ENCODE peak calls at places on chromosomes 6 and 20, in eight cellular contexts. G is ureter; O is left cardiac atrium; D is astrocyte of the cerebellum; M is posterior vena cava; Q is HL-60; I is stimulated activated CD8-positive, alpha-beta memory T cell treated with anti-CD3 and anti-CD28 coated beads, Interleukin-7, amount 100 ng/mL, for 1 hour; P is cardiac fibroblast. R is an unnamed sample.
A peak's percentile ranks its signal among the peaks of the same experiment; 100 is the strongest.

GRCh38 chr6:118537579-118537978 is 10.5 kb upstream of the PLN start:
- DNase-seq in I (no peak), Q (no peak), M (no peak), O (no peak), D (no peak), P (no peak), G (no peak), R (no peak)

GRCh38 chr20:38435555-38435939 is 419 bp upstream of the SNHG17 start:
- DNase-seq in P (peak; percentile 94), G (no peak), M (no peak), D (peak; percentile 74), I (no peak), O (no peak), Q (no peak), R (no peak)

GRCh38 chr6:24621626-24622360 is 24.2 kb downstream of the KIAA0319 start:
- DNase-seq in D (no peak), G (no peak), P (no peak), I (no peak), O (no peak), M (no peak), Q (no peak), R (no peak)

GRCh38 chr6:36720251-36721141 is 22.9 kb downstream of the RAB44 start:
- DNase-seq in O (no peak), D (no peak), Q (peak; percentile 30), M (peak; percentile 60), G (no peak), P (no peak), I (no peak), R (no peak)

GRCh38 chr6:20575125-20575524 is 40.9 kb downstream of the CDKAL1 start:
- DNase-seq in Q (no peak), O (no peak), G (no peak), I (no peak), P (no peak), M (no peak), D (no peak), R (no peak)

GRCh38 chr6:9977451-9977850 is 437.4 kb downstream of the TFAP2A start:
- DNase-seq in G (no peak), P (no peak), O (no peak), M (no peak), D (no peak), Q (no peak), I (no peak), R (no peak)

GRCh38 chr6:17394192-17394611 is 807 bp downstream of the CAP2 start:
- DNase-seq in G (peak; percentile 65), I (no peak), P (peak; percentile 50), M (no peak), Q (no peak), O (peak; percentile 24), D (peak; percentile 65), R (no peak)

GRCh38 chr6:142210606-142211005 is 63.5 kb downstream of the VTA1 start:
- DNase-seq in I (no peak), Q (no peak), M (no peak), G (no peak), P (peak; percentile 75), O (no peak), D (no peak), R (no peak)

GRCh38 chr6:12654107-12654506 is 62.5 kb upstream of the PHACTR1 start:
- DNase-seq in Q (no peak), P (no peak), G (no peak), M (no peak), O (no peak), D (no peak), I (no peak), R (no peak)

GRCh38 chr6:47337519-47337918 is 27.8 kb upstream of the TNFRSF21 start:
- DNase-seq in P (no peak), O (no peak), D (no peak), Q (no peak), M (no peak), I (no peak), G (no peak), R (no peak)

GRCh38 chr6:126662966-126663365 is 323.1 kb downstream of the CENPW start:
- DNase-seq in P (no peak), M (no peak), D (no peak), O (no peak), I (no peak), G (no peak), Q (no peak), R (no peak)

GRCh38 chr6:42239736-42240375 is 22.2 kb upstream of the MRPS10 start:
- DNase-seq in O (no peak), M (no peak), G (no peak), D (no peak), Q (no peak), P (peak; percentile 58), I (no peak), R (no peak)

GRCh38 chr6:132007474-132008190 is 56.5 kb upstream of the CCN2 start:
- DNase-seq in O (no peak), M (no peak), I (no peak), D (peak; percentile 40), P (peak; percentile 81), Q (no peak), G (no peak), R (no peak)

GRCh38 chr20:33407251-33407650 is 5.9 kb upstream of the CDK5RAP1 start:
- DNase-seq in G (no peak), O (no peak), D (no peak), P (peak; percentile 54), M (no peak), I (no peak), Q (peak; percentile 69), R (no peak)

GRCh38 chr6:12654526-12654925 is 62.0 kb upstream of the PHACTR1 start:
- DNase-seq in D (no peak), P (no peak), G (no peak), O (no peak), I (no peak), M (no peak), Q (no peak), R (no peak)

GRCh38 chr20:45419188-45420091 is 3.5 kb downstream of the PIGT start:
- DNase-seq in G (no peak), P (peak; percentile 99), D (peak; percentile 99), I (no peak), Q (no peak), O (peak; percentile 84), M (peak; percentile 92), R (no peak)

GRCh38 chr20:62761058-62761758 is 35.1 kb upstream of the MRGBP start:
- DNase-seq in P (no peak), I (no peak), O (no peak), M (peak; percentile 80), G (no peak), Q (no peak), D (no peak), R (no peak)

GRCh38 chr6:44169154-44169553 is 10.5 kb downstream of the CAPN11 start:
- DNase-seq in Q (no peak), O (no peak), I (no peak), G (no peak), P (no peak), D (no peak), M (peak; percentile 62), R (no peak)

GRCh38 chr6:143528164-143528811 is 16.8 kb upstream of the FUCA2 start:
- DNase-seq in G (no peak), P (no peak), O (no peak), I (no peak), D (no peak), M (no peak), Q (peak; percentile 64), R (no peak)

GRCh38 chr20:49399329-49399728 is 83.1 kb downstream of the KCNB1 start:
- DNase-seq in P (peak; percentile 51), D (no peak), Q (no peak), O (peak; percentile 36), I (no peak), M (no peak), G (no peak), R (no peak)

GRCh38 chr6:32081676-32082075 is 27.5 kb downstream of the TNXB start:
- DNase-seq in M (no peak), O (peak; percentile 54), P (no peak), I (no peak), Q (no peak), D (no peak), G (no peak), R (no peak)

GRCh38 chr6:125957845-125958244 is 1.3 kb downstream of the HINT3 start:
- DNase-seq in P (peak; percentile 74), G (no peak), D (no peak), O (no peak), I (no peak), Q (peak; percentile 72), M (no peak), R (no peak)

R was measured in esophagus squamous epithelium.